ENCODE peak calls at places on chromosomes 11 and 22, in eight cellular contexts. One of them, this sample, is unnamed. For H3K36me3 and H3K4me1, the result is how much of the 10 kb centered on the place peaks cover.

GRCh38 chr22:21599053-21599893 is 30.5 kb downstream of the YDJC start:
- DNase-seq in transverse colon: no peak
- DNase-seq in CD4-positive, alpha-beta memory T cell: no peak
- DNase-seq in esophagus squamous epithelium: no peak
- DNase-seq in prostate gland: no peak
- DNase-seq in neuronal stem cell: no peak
- DNase-seq in psoas muscle: no peak
- DNase-seq in CD4-positive, CD25-positive, alpha-beta regulatory T cell: no peak
- DNase-seq in this sample: no peak

GRCh38 chr11:3123316-3123715 is 41.8 kb downstream of the OSBPL5 start:
- DNase-seq in transverse colon: peak
- DNase-seq in CD4-positive, alpha-beta memory T cell: no peak
- DNase-seq in esophagus squamous epithelium: no peak
- DNase-seq in prostate gland: peak
- DNase-seq in neuronal stem cell: no peak
- DNase-seq in psoas muscle: peak
- DNase-seq in CD4-positive, CD25-positive, alpha-beta regulatory T cell: no peak
- DNase-seq in this sample: no peak

GRCh38 chr11:2791521-2792375 is 92.0 kb upstream of the KCNQ1OT1 start:
- DNase-seq in transverse colon: peak
- DNase-seq in CD4-positive, alpha-beta memory T cell: peak
- DNase-seq in esophagus squamous epithelium: no peak
- DNase-seq in prostate gland: no peak
- DNase-seq in neuronal stem cell: no peak
- DNase-seq in psoas muscle: peak
- DNase-seq in CD4-positive, CD25-positive, alpha-beta regulatory T cell: peak
- DNase-seq in this sample: no peak

GRCh38 chr11:95625164-95626017 is 164.2 kb downstream of the FAM76B start:
- DNase-seq in transverse colon: no peak
- DNase-seq in CD4-positive, alpha-beta memory T cell: no peak
- DNase-seq in esophagus squamous epithelium: no peak
- DNase-seq in prostate gland: peak
- DNase-seq in neuronal stem cell: no peak
- DNase-seq in psoas muscle: no peak
- DNase-seq in CD4-positive, CD25-positive, alpha-beta regulatory T cell: peak
- DNase-seq in this sample: no peak

GRCh38 chr22:35705141-35705540 is 12.5 kb upstream of the APOL5 start:
- DNase-seq in transverse colon: no peak
- DNase-seq in CD4-positive, alpha-beta memory T cell: no peak
- DNase-seq in esophagus squamous epithelium: no peak
- DNase-seq in prostate gland: no peak
- DNase-seq in neuronal stem cell: no peak
- DNase-seq in psoas muscle: no peak
- DNase-seq in CD4-positive, CD25-positive, alpha-beta regulatory T cell: no peak
- DNase-seq in this sample: no peak

GRCh38 chr11:125448136-125448535 is 47.9 kb downstream of the FEZ1 start:
- DNase-seq in transverse colon: no peak
- DNase-seq in CD4-positive, alpha-beta memory T cell: no peak
- DNase-seq in esophagus squamous epithelium: no peak
- DNase-seq in prostate gland: no peak
- DNase-seq in neuronal stem cell: no peak
- DNase-seq in psoas muscle: no peak
- DNase-seq in CD4-positive, CD25-positive, alpha-beta regulatory T cell: no peak
- DNase-seq in this sample: no peak

GRCh38 chr22:20131856-20132685 is 467 bp downstream of the ZDHHC8 start:
- DNase-seq in transverse colon: peak
- DNase-seq in CD4-positive, alpha-beta memory T cell: peak
- DNase-seq in esophagus squamous epithelium: no peak
- DNase-seq in prostate gland: no peak
- DNase-seq in neuronal stem cell: no peak
- DNase-seq in psoas muscle: peak
- DNase-seq in CD4-positive, CD25-positive, alpha-beta regulatory T cell: no peak
- DNase-seq in this sample: no peak

GRCh38 chr11:69787457-69787856 is 12.3 kb upstream of the FGF4 start:
- DNase-seq in transverse colon: no peak
- DNase-seq in CD4-positive, alpha-beta memory T cell: no peak
- DNase-seq in esophagus squamous epithelium: no peak
- DNase-seq in prostate gland: no peak
- DNase-seq in neuronal stem cell: no peak
- DNase-seq in psoas muscle: no peak
- DNase-seq in CD4-positive, CD25-positive, alpha-beta regulatory T cell: no peak
- DNase-seq in this sample: no peak

GRCh38 chr11:69520186-69520585 is 38.7 kb downstream of the LINC01488 start:
- DNase-seq in transverse colon: no peak
- DNase-seq in CD4-positive, alpha-beta memory T cell: no peak
- DNase-seq in esophagus squamous epithelium: no peak
- DNase-seq in prostate gland: no peak
- DNase-seq in neuronal stem cell: no peak
- DNase-seq in psoas muscle: no peak
- DNase-seq in CD4-positive, CD25-positive, alpha-beta regulatory T cell: no peak
- DNase-seq in this sample: no peak

GRCh38 chr11:38252620-38253019 is 1654.6 kb upstream of the RAG2 start:
- DNase-seq in transverse colon: no peak
- DNase-seq in CD4-positive, alpha-beta memory T cell: no peak
- DNase-seq in esophagus squamous epithelium: no peak
- DNase-seq in prostate gland: no peak
- DNase-seq in neuronal stem cell: no peak
- DNase-seq in psoas muscle: no peak
- DNase-seq in CD4-positive, CD25-positive, alpha-beta regulatory T cell: no peak
- DNase-seq in this sample: no peak

GRCh38 chr11:68266936-68267880 is 4.6 kb downstream of the C11orf24 start:
- DNase-seq in transverse colon: no peak
- DNase-seq in CD4-positive, alpha-beta memory T cell: no peak
- DNase-seq in esophagus squamous epithelium: no peak
- DNase-seq in prostate gland: no peak
- DNase-seq in neuronal stem cell: no peak
- DNase-seq in psoas muscle: no peak
- DNase-seq in CD4-positive, CD25-positive, alpha-beta regulatory T cell: no peak
- DNase-seq in this sample: no peak

GRCh38 chr11:73521621-73522020 is 76.3 kb downstream of the FAM168A start:
- DNase-seq in transverse colon: no peak
- DNase-seq in CD4-positive, alpha-beta memory T cell: no peak
- DNase-seq in esophagus squamous epithelium: no peak
- DNase-seq in prostate gland: no peak
- DNase-seq in neuronal stem cell: no peak
- DNase-seq in psoas muscle: no peak
- DNase-seq in CD4-positive, CD25-positive, alpha-beta regulatory T cell: no peak
- DNase-seq in this sample: no peak

GRCh38 chr11:46948378-46949131 is 12.0 kb downstream of the CSTPP1 start:
- DNase-seq in transverse colon: peak
- DNase-seq in CD4-positive, alpha-beta memory T cell: no peak
- DNase-seq in esophagus squamous epithelium: no peak
- DNase-seq in prostate gland: no peak
- DNase-seq in neuronal stem cell: no peak
- DNase-seq in psoas muscle: no peak
- DNase-seq in CD4-positive, CD25-positive, alpha-beta regulatory T cell: no peak
- DNase-seq in this sample: no peak

GRCh38 chr11:34460335-34460734 is 21.6 kb downstream of the CAT start:
- DNase-seq in transverse colon: no peak
- DNase-seq in CD4-positive, alpha-beta memory T cell: no peak
- DNase-seq in esophagus squamous epithelium: no peak
- DNase-seq in prostate gland: no peak
- DNase-seq in neuronal stem cell: no peak
- DNase-seq in psoas muscle: no peak
- DNase-seq in CD4-positive, CD25-positive, alpha-beta regulatory T cell: no peak
- DNase-seq in this sample: no peak

GRCh38 chr11:66639066-66639813 is 737 bp downstream of the RBM4 start:
- DNase-seq in transverse colon: peak
- DNase-seq in CD4-positive, alpha-beta memory T cell: peak
- DNase-seq in esophagus squamous epithelium: no peak
- DNase-seq in prostate gland: no peak
- DNase-seq in neuronal stem cell: no peak
- DNase-seq in psoas muscle: no peak
- DNase-seq in CD4-positive, CD25-positive, alpha-beta regulatory T cell: peak
- DNase-seq in this sample: no peak

GRCh38 chr11:118027694-118028093 is 41.5 kb downstream of the IL10RA start:
- DNase-seq in transverse colon: no peak
- DNase-seq in CD4-positive, alpha-beta memory T cell: no peak
- DNase-seq in esophagus squamous epithelium: no peak
- DNase-seq in prostate gland: no peak
- DNase-seq in neuronal stem cell: no peak
- DNase-seq in psoas muscle: no peak
- DNase-seq in CD4-positive, CD25-positive, alpha-beta regulatory T cell: no peak
- DNase-seq in this sample: no peak

GRCh38 chr11:64531906-64532312 is 59.1 kb upstream of the SLC22A12 start:
- DNase-seq in transverse colon: no peak
- DNase-seq in CD4-positive, alpha-beta memory T cell: no peak
- DNase-seq in esophagus squamous epithelium: no peak
- DNase-seq in prostate gland: no peak
- DNase-seq in neuronal stem cell: no peak
- DNase-seq in psoas muscle: no peak
- DNase-seq in CD4-positive, CD25-positive, alpha-beta regulatory T cell: no peak
- DNase-seq in this sample: no peak

GRCh38 chr11:66277475-66278391 is at the start of gene CNIH2:
- DNase-seq in transverse colon: peak
- DNase-seq in CD4-positive, alpha-beta memory T cell: peak
- DNase-seq in esophagus squamous epithelium: no peak
- DNase-seq in prostate gland: no peak
- DNase-seq in neuronal stem cell: no peak
- DNase-seq in psoas muscle: peak
- DNase-seq in CD4-positive, CD25-positive, alpha-beta regulatory T cell: peak
- DNase-seq in this sample: no peak

GRCh38 chr11:36513965-36514364 is 3.9 kb upstream of the TRAF6 start:
- DNase-seq in transverse colon: no peak
- DNase-seq in CD4-positive, alpha-beta memory T cell: no peak
- DNase-seq in esophagus squamous epithelium: no peak
- DNase-seq in prostate gland: no peak
- DNase-seq in neuronal stem cell: no peak
- DNase-seq in psoas muscle: no peak
- DNase-seq in CD4-positive, CD25-positive, alpha-beta regulatory T cell: no peak
- DNase-seq in this sample: no peak

GRCh38 chr22:32625985-32626384 is 151.4 kb downstream of the FBXO7 start:
- DNase-seq in transverse colon: no peak
- DNase-seq in CD4-positive, alpha-beta memory T cell: no peak
- DNase-seq in esophagus squamous epithelium: no peak
- DNase-seq in prostate gland: no peak
- DNase-seq in neuronal stem cell: no peak
- DNase-seq in psoas muscle: no peak
- DNase-seq in CD4-positive, CD25-positive, alpha-beta regulatory T cell: no peak
- DNase-seq in this sample: no peak

GRCh38 chr22:42680648-42681047 is 31.5 kb upstream of the CYB5R3 start:
- DNase-seq in transverse colon: no peak
- DNase-seq in CD4-positive, alpha-beta memory T cell: no peak
- DNase-seq in esophagus squamous epithelium: no peak
- DNase-seq in prostate gland: no peak
- DNase-seq in neuronal stem cell: no peak
- DNase-seq in psoas muscle: peak
- DNase-seq in CD4-positive, CD25-positive, alpha-beta regulatory T cell: no peak
- DNase-seq in this sample: no peak

DNA sequence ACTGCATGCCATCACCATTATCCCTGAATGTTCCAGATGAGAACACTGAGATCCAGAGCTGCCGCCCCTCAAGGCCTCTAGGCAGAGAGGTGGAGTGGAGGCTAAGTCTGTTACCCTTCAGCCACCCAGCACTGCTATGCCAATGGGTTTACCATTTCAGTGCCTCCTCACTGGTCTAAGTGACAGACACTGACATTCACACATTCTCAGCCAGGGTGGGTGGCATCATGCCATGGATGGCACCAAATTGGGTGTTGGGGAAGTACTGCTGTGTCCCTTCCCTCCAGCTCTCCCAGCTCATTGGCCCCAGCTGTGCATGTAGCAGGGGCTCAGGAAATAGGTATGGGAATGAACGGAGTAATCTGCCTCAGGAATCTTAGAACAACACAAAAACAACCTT is 96.8 kb upstream of the PLET1 start:
- DNase-seq in transverse colon: no peak
- DNase-seq in CD4-positive, alpha-beta memory T cell: no peak
- DNase-seq in esophagus squamous epithelium: no peak
- DNase-seq in prostate gland: no peak
- DNase-seq in neuronal stem cell: no peak
- DNase-seq in psoas muscle: no peak
- DNase-seq in CD4-positive, CD25-positive, alpha-beta regulatory T cell: no peak
- DNase-seq in this sample: no peak
- H3K36me3 ChIP-seq in transverse colon: under half
- H3K36me3 ChIP-seq in CD4-positive, alpha-beta memory T cell: under half
- H3K36me3 ChIP-seq in esophagus squamous epithelium: under half
- H3K36me3 ChIP-seq in prostate gland: under half
- H3K36me3 ChIP-seq in neuronal stem cell: under half
- H3K36me3 ChIP-seq in psoas muscle: under half
- H3K36me3 ChIP-seq in CD4-positive, CD25-positive, alpha-beta regulatory T cell: under half
- H3K36me3 ChIP-seq in this sample: under half

GRCh38 chr11:57493507-57494503 is 21.7 kb downstream of the SLC43A1 start:
- DNase-seq in transverse colon: peak
- DNase-seq in CD4-positive, alpha-beta memory T cell: peak
- DNase-seq in esophagus squamous epithelium: no peak
- DNase-seq in prostate gland: peak
- DNase-seq in neuronal stem cell: peak
- DNase-seq in psoas muscle: peak
- DNase-seq in CD4-positive, CD25-positive, alpha-beta regulatory T cell: peak
- DNase-seq in this sample: peak
- H3K27ac ChIP-seq in transverse colon: no peak
- H3K27ac ChIP-seq in CD4-positive, alpha-beta memory T cell: no peak
- H3K27ac ChIP-seq in esophagus squamous epithelium: no peak
- H3K27ac ChIP-seq in prostate gland: no peak
- H3K27ac ChIP-seq in neuronal stem cell: no peak
- H3K27ac ChIP-seq in psoas muscle: peak
- H3K27ac ChIP-seq in CD4-positive, CD25-positive, alpha-beta regulatory T cell: no peak
- H3K27ac ChIP-seq in this sample: no peak

DNA sequence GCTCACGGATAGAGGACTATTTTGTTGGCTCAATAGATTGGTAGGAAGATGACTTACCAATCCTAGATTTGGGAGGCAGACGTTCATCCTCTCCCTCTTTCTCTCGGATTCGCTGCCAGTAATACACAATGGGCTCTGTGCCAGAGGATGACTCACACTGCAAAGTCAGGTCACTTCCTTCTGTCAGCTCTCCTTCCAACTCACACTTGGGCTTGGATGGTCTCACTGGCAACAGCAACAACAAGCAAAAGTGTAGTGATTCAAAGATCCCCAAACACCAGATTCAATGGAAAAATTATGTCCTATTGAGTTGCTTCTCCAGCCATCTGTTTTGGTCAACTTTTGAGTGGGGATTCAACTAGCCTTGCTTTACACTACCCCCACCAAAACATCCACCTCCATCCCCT is 21.7 kb upstream of the HSPA8 start:
- DNase-seq in transverse colon: peak
- DNase-seq in CD4-positive, alpha-beta memory T cell: peak
- DNase-seq in esophagus squamous epithelium: no peak
- DNase-seq in prostate gland: peak
- DNase-seq in neuronal stem cell: no peak
- DNase-seq in psoas muscle: peak
- DNase-seq in CD4-positive, CD25-positive, alpha-beta regulatory T cell: no peak
- DNase-seq in this sample: no peak
- H3K4me1 ChIP-seq in transverse colon: under half
- H3K4me1 ChIP-seq in CD4-positive, alpha-beta memory T cell: half or more
- H3K4me1 ChIP-seq in esophagus squamous epithelium: under half
- H3K4me1 ChIP-seq in prostate gland: under half
- H3K4me1 ChIP-seq in neuronal stem cell: under half
- H3K4me1 ChIP-seq in psoas muscle: under half
- H3K4me1 ChIP-seq in CD4-positive, CD25-positive, alpha-beta regulatory T cell: under half
- H3K4me1 ChIP-seq in this sample: under half

GRCh38 chr22:47034905-47035419 is 272.5 kb downstream of the TBC1D22A start:
- DNase-seq in transverse colon: no peak
- DNase-seq in CD4-positive, alpha-beta memory T cell: no peak
- DNase-seq in esophagus squamous epithelium: no peak
- DNase-seq in prostate gland: no peak
- DNase-seq in neuronal stem cell: no peak
- DNase-seq in psoas muscle: no peak
- DNase-seq in CD4-positive, CD25-positive, alpha-beta regulatory T cell: no peak
- DNase-seq in this sample: no peak
- H3K36me3 ChIP-seq in transverse colon: under half
- H3K36me3 ChIP-seq in CD4-positive, alpha-beta memory T cell: under half
- H3K36me3 ChIP-seq in esophagus squamous epithelium: under half
- H3K36me3 ChIP-seq in prostate gland: under half
- H3K36me3 ChIP-seq in neuronal stem cell: under half
- H3K36me3 ChIP-seq in psoas muscle: under half
- H3K36me3 ChIP-seq in CD4-positive, CD25-positive, alpha-beta regulatory T cell: under half
- H3K36me3 ChIP-seq in this sample: under half

This sample was measured in iPS DF 6.9.